ENCODE peak calls at places on chromosomes 16 and 17, in ten cellular contexts. B is SK-N-SH, G is HCT116, E is fibroblast of mammary gland, H is HFFc6, P is testis, D is ascending aorta, T is Peyer's patch, S is epithelial cell of esophagus, W is prostate gland. Q is an unnamed sample.
A peak's percentile ranks its signal among the peaks of the same experiment; 100 is the strongest.

GRCh38 chr17:49016775-49017463 is 19.7 kb downstream of the IGF2BP1 start:
- DNase-seq in B (peak; percentile 73), G (peak; percentile 76), E (peak; percentile 55), H (peak; percentile 45), P (peak; percentile 66), D (no peak), T (no peak), S (peak; percentile 73), W (peak; percentile 21), Q (no peak)

GRCh38 chr17:80619535-80620235 is 75.0 kb downstream of the RPTOR start:
- DNase-seq in B (no peak), G (peak; percentile 84), E (no peak), H (no peak), P (no peak), D (no peak), T (no peak), S (peak; percentile 82), W (no peak), Q (no peak)

GRCh38 chr17:50917418-50917743 is 51.2 kb upstream of the TOB1 start:
- DNase-seq in B (no peak), G (no peak), E (no peak), H (no peak), P (no peak), D (no peak), T (no peak), S (no peak), W (no peak), Q (no peak)

GRCh38 chr17:246851-247421 is 65.5 kb upstream of the DOC2B start:
- DNase-seq in B (no peak), G (no peak), E (no peak), H (no peak), P (no peak), D (no peak), T (no peak), S (no peak), W (no peak), Q (no peak)

GRCh38 chr16:64278196-64278595 is 843.7 kb downstream of the CDH11 start:
- DNase-seq in B (no peak), G (no peak), E (peak; percentile 33), H (peak; percentile 2), P (no peak), D (no peak), T (no peak), S (peak; percentile 16), W (no peak), Q (no peak)

GRCh38 chr17:72952220-72952619 is 140.3 kb downstream of the SLC39A11 start:
- DNase-seq in B (no peak), G (no peak), E (no peak), H (no peak), P (peak; percentile 15), D (no peak), T (no peak), S (no peak), W (no peak), Q (no peak)

GRCh38 chr17:4490109-4490591 is 8.5 kb upstream of the SPNS2 start:
- DNase-seq in B (no peak), G (no peak), E (no peak), H (no peak), P (no peak), D (no peak), T (no peak), S (peak; percentile 53), W (no peak), Q (no peak)

GRCh38 chr17:8726477-8726876 is 18.2 kb downstream of the CCDC42 start:
- DNase-seq in B (no peak), G (no peak), E (no peak), H (no peak), P (peak; percentile 10), D (no peak), T (no peak), S (no peak), W (no peak), Q (no peak)

GRCh38 chr17:73560661-73561060 is 83.6 kb downstream of the SDK2 start:
- DNase-seq in B (peak; percentile 66), G (peak; percentile 27), E (no peak), H (no peak), P (no peak), D (no peak), T (no peak), S (peak; percentile 42), W (no peak), Q (no peak)

GRCh38 chr17:29250666-29251065 is 4.0 kb downstream of the CRYBA1 start:
- DNase-seq in B (no peak), G (no peak), E (peak; percentile 65), H (peak; percentile 89), P (no peak), D (no peak), T (no peak), S (no peak), W (no peak), Q (no peak)

GRCh38 chr16:9948933-9949332 is 233.3 kb downstream of the GRIN2A start:
- DNase-seq in B (no peak), G (no peak), E (no peak), H (no peak), P (no peak), D (no peak), T (no peak), S (no peak), W (no peak), Q (no peak)

GRCh38 chr16:56277040-56277439 is 85.8 kb downstream of the GNAO1 start:
- DNase-seq in B (peak; percentile 55), G (no peak), E (no peak), H (no peak), P (no peak), D (no peak), T (no peak), S (no peak), W (no peak), Q (no peak)

GRCh38 chr17:6366144-6366755 is 68.7 kb downstream of the AIPL1 start:
- DNase-seq in B (no peak), G (peak; percentile 53), E (peak; percentile 1), H (peak; percentile 65), P (peak; percentile 22), D (no peak), T (no peak), S (peak; percentile 48), W (no peak), Q (no peak)

GRCh38 chr17:41959336-41960095 is 7.1 kb upstream of the CNP start:
- DNase-seq in B (peak; percentile 73), G (peak; percentile 27), E (peak; percentile 69), H (peak; percentile 54), P (peak; percentile 77), D (no peak), T (no peak), S (peak; percentile 59), W (no peak), Q (no peak)
- TF ChIP-seq CTCF in B (peak; percentile 52), G (peak; percentile 44), E (peak; percentile 65), H (peak; percentile 70), P (peak; percentile 26), D (no peak), T (no peak), S (peak; percentile 42), W (peak; percentile 24), Q (no peak)

GRCh38 chr17:76538281-76538931 is 897 bp upstream of the CYGB start:
- DNase-seq in B (peak; percentile 63), G (no peak), E (no peak), H (no peak), P (no peak), D (no peak), T (peak; percentile 49), S (no peak), W (no peak), Q (no peak)

GRCh38 chr17:76538941-76539340 is 903 bp upstream of the PRCD start:
- DNase-seq in B (no peak), G (no peak), E (no peak), H (no peak), P (no peak), D (no peak), T (no peak), S (no peak), W (no peak), Q (no peak)

GRCh38 chr17:76537578-76538280 is at the start of gene CYGB:
- DNase-seq in B (peak; percentile 91), G (no peak), E (no peak), H (no peak), P (no peak), D (no peak), T (no peak), S (no peak), W (no peak), Q (no peak)

GRCh38 chr17:76540381-76541300 is 797 bp downstream of the PRCD start:
- DNase-seq in B (peak; percentile 93), G (peak; percentile 93), E (peak; percentile 94), H (peak; percentile 94), P (peak; percentile 95), D (peak; percentile 86), T (peak; percentile 82), S (peak; percentile 96), W (peak; percentile 90), Q (no peak)

GRCh38 chr17:76539631-76540271 is at the start of gene PRCD:
- DNase-seq in B (peak; percentile 35), G (no peak), E (no peak), H (no peak), P (no peak), D (no peak), T (no peak), S (no peak), W (no peak), Q (no peak)
- TF ChIP-seq CTCF in B (no peak), G (peak; percentile 12), E (no peak), H (peak; percentile 40), P (no peak), D (no peak), T (no peak), S (peak; percentile 9), W (no peak), Q (no peak)

GRCh38 chr16:87956771-87957279 is 5.6 kb downstream of the BANP start:
- DNase-seq in B (no peak), G (no peak), E (peak; percentile 87), H (peak; percentile 30), P (no peak), D (no peak), T (no peak), S (peak; percentile 71), W (no peak), Q (no peak)
- TF ChIP-seq CTCF in B (peak; percentile 34), G (peak; percentile 49), E (peak; percentile 65), H (peak; percentile 66), P (no peak), D (no peak), T (no peak), S (peak; percentile 61), W (no peak), Q (no peak)

GRCh38 chr17:62670202-62670821 is 42.8 kb downstream of the MRC2 start:
- DNase-seq in B (peak; percentile 43), G (no peak), E (no peak), H (no peak), P (peak; percentile 73), D (no peak), T (no peak), S (peak; percentile 99), W (peak; percentile 82), Q (no peak)
- TF ChIP-seq CTCF in B (no peak), G (no peak), E (no peak), H (no peak), P (no peak), D (no peak), T (no peak), S (no peak), W (no peak), Q (no peak)

DNA sequence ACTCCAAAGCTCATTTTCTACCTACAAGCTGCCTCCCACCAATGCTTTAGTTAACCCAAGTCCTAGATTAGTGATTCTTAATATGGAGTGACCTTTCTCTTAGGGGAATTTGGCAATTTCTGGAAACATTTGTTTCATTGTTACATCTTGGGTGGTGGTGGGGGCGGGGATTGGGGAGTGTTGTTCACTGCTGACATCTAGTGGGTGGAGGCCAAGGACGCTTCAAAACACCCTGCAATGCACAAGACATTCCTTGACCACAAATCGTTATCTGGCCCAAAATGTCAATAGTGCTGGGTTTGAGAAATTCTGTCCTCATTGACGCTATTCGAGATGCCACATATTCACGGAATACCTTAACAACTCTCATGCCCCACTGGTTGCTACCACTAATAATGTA is 282.9 kb downstream of the RBFOX1 start:
- DNase-seq in B (peak; percentile 15), G (no peak), E (no peak), H (no peak), P (peak; percentile 46), D (no peak), T (no peak), S (no peak), W (no peak), Q (no peak)
- TF ChIP-seq CTCF in B (no peak), G (no peak), E (no peak), H (no peak), P (no peak), D (no peak), T (no peak), S (no peak), W (no peak), Q (no peak)

Q was measured in activated B cell treated with CpG ODN at 0.5 μM for 24 hours.